ENCODE peak calls at places on chromosomes 1 and 21, in nine cellular contexts. One of them, this sample, is unnamed.

GRCh38 chr1:156476501-156477298 is 23.9 kb downstream of the MEF2D start:
- DNase-seq in glutamatergic neuron: no peak
- DNase-seq in AG09319: peak
- DNase-seq in heart right ventricle: peak
- DNase-seq in WTC11: no peak
- DNase-seq in dorsolateral prefrontal cortex: no peak
- DNase-seq in astrocyte of the spinal cord: peak
- DNase-seq in left ventricle myocardium inferior: no peak
- DNase-seq in body of pancreas: no peak
- DNase-seq in this sample: no peak

GRCh38 chr1:25208561-25209222 is 23.6 kb downstream of the SYF2 start:
- DNase-seq in glutamatergic neuron: no peak
- DNase-seq in body of pancreas: no peak
- DNase-seq in astrocyte of the spinal cord: no peak
- DNase-seq in WTC11: no peak
- DNase-seq in dorsolateral prefrontal cortex: no peak
- DNase-seq in heart right ventricle: no peak
- DNase-seq in AG09319: no peak
- DNase-seq in left ventricle myocardium inferior: no peak
- DNase-seq in this sample: no peak

GRCh38 chr21:15534450-15534886 is 195.3 kb upstream of the USP25 start:
- DNase-seq in body of pancreas: no peak
- DNase-seq in dorsolateral prefrontal cortex: no peak
- DNase-seq in AG09319: no peak
- DNase-seq in astrocyte of the spinal cord: no peak
- DNase-seq in WTC11: no peak
- DNase-seq in glutamatergic neuron: no peak
- DNase-seq in heart right ventricle: no peak
- DNase-seq in left ventricle myocardium inferior: no peak
- DNase-seq in this sample: no peak

GRCh38 chr1:66022904-66023620 is 230.4 kb downstream of the PDE4B start:
- DNase-seq in astrocyte of the spinal cord: peak
- DNase-seq in left ventricle myocardium inferior: no peak
- DNase-seq in heart right ventricle: no peak
- DNase-seq in glutamatergic neuron: no peak
- DNase-seq in body of pancreas: no peak
- DNase-seq in WTC11: no peak
- DNase-seq in AG09319: no peak
- DNase-seq in dorsolateral prefrontal cortex: no peak
- DNase-seq in this sample: no peak

GRCh38 chr1:17199267-17200044 is 5.5 kb upstream of the PADI1 start:
- DNase-seq in glutamatergic neuron: no peak
- DNase-seq in WTC11: no peak
- DNase-seq in body of pancreas: no peak
- DNase-seq in dorsolateral prefrontal cortex: no peak
- DNase-seq in left ventricle myocardium inferior: no peak
- DNase-seq in astrocyte of the spinal cord: peak
- DNase-seq in heart right ventricle: no peak
- DNase-seq in AG09319: no peak
- DNase-seq in this sample: no peak

GRCh38 chr1:29876902-29877301 is 640.6 kb downstream of the PTPRU start:
- DNase-seq in dorsolateral prefrontal cortex: no peak
- DNase-seq in glutamatergic neuron: no peak
- DNase-seq in body of pancreas: no peak
- DNase-seq in AG09319: no peak
- DNase-seq in heart right ventricle: no peak
- DNase-seq in astrocyte of the spinal cord: no peak
- DNase-seq in WTC11: peak
- DNase-seq in left ventricle myocardium inferior: no peak
- DNase-seq in this sample: no peak

GRCh38 chr1:47996060-47996405 is 1.2 kb downstream of the TRABD2B start:
- DNase-seq in astrocyte of the spinal cord: no peak
- DNase-seq in left ventricle myocardium inferior: no peak
- DNase-seq in AG09319: no peak
- DNase-seq in WTC11: no peak
- DNase-seq in dorsolateral prefrontal cortex: no peak
- DNase-seq in glutamatergic neuron: no peak
- DNase-seq in body of pancreas: no peak
- DNase-seq in heart right ventricle: no peak
- DNase-seq in this sample: no peak

GRCh38 chr1:208024406-208024805 is 113.5 kb upstream of the CD34 start:
- DNase-seq in left ventricle myocardium inferior: no peak
- DNase-seq in heart right ventricle: no peak
- DNase-seq in body of pancreas: no peak
- DNase-seq in astrocyte of the spinal cord: no peak
- DNase-seq in glutamatergic neuron: no peak
- DNase-seq in WTC11: no peak
- DNase-seq in dorsolateral prefrontal cortex: no peak
- DNase-seq in AG09319: no peak
- DNase-seq in this sample: no peak

GRCh38 chr1:221740941-221741363 is 937 bp downstream of the DUSP10 start:
- DNase-seq in left ventricle myocardium inferior: no peak
- DNase-seq in AG09319: no peak
- DNase-seq in astrocyte of the spinal cord: peak
- DNase-seq in dorsolateral prefrontal cortex: no peak
- DNase-seq in body of pancreas: no peak
- DNase-seq in heart right ventricle: no peak
- DNase-seq in WTC11: no peak
- DNase-seq in glutamatergic neuron: no peak
- DNase-seq in this sample: no peak

GRCh38 chr1:24769656-24770651 is 24.7 kb downstream of the CLIC4 start:
- DNase-seq in glutamatergic neuron: no peak
- DNase-seq in astrocyte of the spinal cord: peak
- DNase-seq in heart right ventricle: no peak
- DNase-seq in left ventricle myocardium inferior: no peak
- DNase-seq in dorsolateral prefrontal cortex: no peak
- DNase-seq in AG09319: peak
- DNase-seq in WTC11: no peak
- DNase-seq in body of pancreas: no peak
- DNase-seq in this sample: peak

GRCh38 chr1:174007846-174008245 is 14.3 kb downstream of the RC3H1 start:
- DNase-seq in astrocyte of the spinal cord: no peak
- DNase-seq in glutamatergic neuron: no peak
- DNase-seq in WTC11: no peak
- DNase-seq in body of pancreas: no peak
- DNase-seq in dorsolateral prefrontal cortex: no peak
- DNase-seq in heart right ventricle: no peak
- DNase-seq in AG09319: no peak
- DNase-seq in left ventricle myocardium inferior: no peak
- DNase-seq in this sample: no peak

GRCh38 chr21:46049890-46050650 is 47.8 kb upstream of the COL6A2 start:
- DNase-seq in left ventricle myocardium inferior: no peak
- DNase-seq in AG09319: no peak
- DNase-seq in heart right ventricle: no peak
- DNase-seq in body of pancreas: no peak
- DNase-seq in dorsolateral prefrontal cortex: no peak
- DNase-seq in astrocyte of the spinal cord: peak
- DNase-seq in glutamatergic neuron: no peak
- DNase-seq in WTC11: no peak
- DNase-seq in this sample: no peak

GRCh38 chr1:194069831-194070218 is 883.4 kb upstream of the B3GALT2 start:
- DNase-seq in left ventricle myocardium inferior: no peak
- DNase-seq in body of pancreas: no peak
- DNase-seq in glutamatergic neuron: no peak
- DNase-seq in heart right ventricle: no peak
- DNase-seq in astrocyte of the spinal cord: no peak
- DNase-seq in dorsolateral prefrontal cortex: no peak
- DNase-seq in WTC11: no peak
- DNase-seq in AG09319: no peak
- DNase-seq in this sample: no peak

GRCh38 chr1:29675481-29676263 is 439.4 kb downstream of the PTPRU start:
- DNase-seq in body of pancreas: no peak
- DNase-seq in heart right ventricle: no peak
- DNase-seq in WTC11: no peak
- DNase-seq in AG09319: no peak
- DNase-seq in glutamatergic neuron: no peak
- DNase-seq in dorsolateral prefrontal cortex: no peak
- DNase-seq in left ventricle myocardium inferior: no peak
- DNase-seq in astrocyte of the spinal cord: peak
- DNase-seq in this sample: no peak

GRCh38 chr1:246199086-246199485 is 308.0 kb downstream of the SMYD3 start:
- DNase-seq in heart right ventricle: no peak
- DNase-seq in WTC11: no peak
- DNase-seq in astrocyte of the spinal cord: no peak
- DNase-seq in body of pancreas: no peak
- DNase-seq in left ventricle myocardium inferior: no peak
- DNase-seq in dorsolateral prefrontal cortex: no peak
- DNase-seq in AG09319: no peak
- DNase-seq in glutamatergic neuron: peak
- DNase-seq in this sample: no peak

GRCh38 chr1:234998174-234998741 is 130.4 kb downstream of the TOMM20 start:
- DNase-seq in heart right ventricle: peak
- DNase-seq in AG09319: no peak
- DNase-seq in left ventricle myocardium inferior: peak
- DNase-seq in dorsolateral prefrontal cortex: no peak
- DNase-seq in WTC11: no peak
- DNase-seq in glutamatergic neuron: no peak
- DNase-seq in body of pancreas: no peak
- DNase-seq in astrocyte of the spinal cord: peak
- DNase-seq in this sample: no peak

DNA sequence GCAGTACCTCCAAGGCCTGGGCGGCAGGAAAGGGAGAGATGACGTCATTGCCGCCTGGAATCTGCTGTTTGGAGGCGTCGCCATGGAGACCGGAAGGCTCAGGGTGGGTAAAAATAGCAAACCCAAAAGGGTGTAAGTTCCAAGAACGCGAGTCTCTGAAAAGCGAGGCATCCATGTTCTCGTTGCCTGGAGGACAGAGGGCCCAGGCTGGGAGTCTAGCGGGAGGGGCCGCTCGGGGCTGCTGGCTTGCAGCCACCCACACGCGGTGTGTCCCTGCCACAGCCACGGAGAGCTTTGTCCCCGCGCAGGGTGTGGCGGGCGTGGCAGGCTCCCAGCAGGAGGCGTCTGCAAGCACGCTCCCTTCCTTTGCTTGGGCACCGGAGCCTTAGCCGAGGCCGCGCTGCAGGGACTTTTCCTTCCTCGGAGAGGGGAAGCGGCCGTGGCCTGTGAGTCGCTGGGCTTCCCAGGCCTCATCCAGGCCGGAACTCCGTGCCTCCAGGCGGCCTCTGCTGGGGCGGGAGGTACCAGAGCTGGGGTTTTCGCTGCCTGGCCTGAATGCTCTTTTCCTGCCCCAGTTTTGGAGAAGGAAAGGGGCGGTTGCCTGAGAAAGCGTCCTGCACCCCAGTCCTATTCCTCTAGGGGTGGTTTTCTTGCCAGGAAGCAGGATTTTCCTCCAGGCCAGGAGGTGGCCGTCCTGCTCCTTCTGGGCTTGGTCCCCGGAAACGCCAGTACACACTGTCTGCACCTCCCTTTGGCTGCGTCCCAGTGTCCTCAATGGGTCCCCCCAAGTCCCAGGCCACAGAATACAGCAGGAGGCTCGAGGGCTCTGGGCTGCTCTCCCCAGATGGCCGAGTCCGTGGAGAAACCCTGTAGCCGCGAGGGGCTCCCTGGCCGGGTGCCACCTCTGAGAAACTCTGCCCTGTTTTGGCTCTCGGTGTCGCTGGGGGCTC is 15.3 kb upstream of the SKI start:
- DNase-seq in AG09319: peak
- DNase-seq in heart right ventricle: peak
- DNase-seq in dorsolateral prefrontal cortex: peak
- DNase-seq in left ventricle myocardium inferior: peak
- DNase-seq in WTC11: peak
- DNase-seq in body of pancreas: peak
- DNase-seq in astrocyte of the spinal cord: peak
- DNase-seq in glutamatergic neuron: peak
- DNase-seq in this sample: peak
- TF ChIP-seq CTCF in AG09319: peak
- TF ChIP-seq CTCF in heart right ventricle: peak
- TF ChIP-seq CTCF in dorsolateral prefrontal cortex: no peak
- TF ChIP-seq CTCF in left ventricle myocardium inferior: peak
- TF ChIP-seq CTCF in WTC11: no peak
- TF ChIP-seq CTCF in body of pancreas: peak
- TF ChIP-seq CTCF in astrocyte of the spinal cord: peak
- TF ChIP-seq CTCF in glutamatergic neuron: no peak
- TF ChIP-seq CTCF in this sample: peak

GRCh38 chr1:229717774-229718173 is 91.7 kb downstream of the URB2 start:
- DNase-seq in AG09319: no peak
- DNase-seq in dorsolateral prefrontal cortex: no peak
- DNase-seq in astrocyte of the spinal cord: no peak
- DNase-seq in left ventricle myocardium inferior: no peak
- DNase-seq in WTC11: no peak
- DNase-seq in glutamatergic neuron: no peak
- DNase-seq in body of pancreas: peak
- DNase-seq in heart right ventricle: no peak
- DNase-seq in this sample: no peak

GRCh38 chr1:229716064-229716463 is 90.0 kb downstream of the URB2 start:
- DNase-seq in body of pancreas: no peak
- DNase-seq in left ventricle myocardium inferior: no peak
- DNase-seq in heart right ventricle: no peak
- DNase-seq in AG09319: no peak
- DNase-seq in dorsolateral prefrontal cortex: no peak
- DNase-seq in glutamatergic neuron: no peak
- DNase-seq in astrocyte of the spinal cord: peak
- DNase-seq in WTC11: peak
- DNase-seq in this sample: no peak

GRCh38 chr1:229716692-229717091 is 90.6 kb downstream of the URB2 start:
- DNase-seq in left ventricle myocardium inferior: no peak
- DNase-seq in dorsolateral prefrontal cortex: no peak
- DNase-seq in AG09319: no peak
- DNase-seq in heart right ventricle: no peak
- DNase-seq in glutamatergic neuron: peak
- DNase-seq in body of pancreas: no peak
- DNase-seq in WTC11: no peak
- DNase-seq in astrocyte of the spinal cord: no peak
- DNase-seq in this sample: no peak

GRCh38 chr1:229714306-229714705 is 88.3 kb downstream of the URB2 start:
- DNase-seq in AG09319: no peak
- DNase-seq in left ventricle myocardium inferior: no peak
- DNase-seq in dorsolateral prefrontal cortex: no peak
- DNase-seq in WTC11: no peak
- DNase-seq in heart right ventricle: no peak
- DNase-seq in glutamatergic neuron: no peak
- DNase-seq in body of pancreas: no peak
- DNase-seq in astrocyte of the spinal cord: no peak
- DNase-seq in this sample: no peak

GRCh38 chr1:229714964-229715603 is 89.0 kb downstream of the URB2 start:
- DNase-seq in left ventricle myocardium inferior: no peak
- DNase-seq in body of pancreas: peak
- DNase-seq in dorsolateral prefrontal cortex: no peak
- DNase-seq in astrocyte of the spinal cord: no peak
- DNase-seq in glutamatergic neuron: no peak
- DNase-seq in AG09319: no peak
- DNase-seq in WTC11: peak
- DNase-seq in heart right ventricle: no peak
- DNase-seq in this sample: peak
- TF ChIP-seq CTCF in left ventricle myocardium inferior: peak
- TF ChIP-seq CTCF in body of pancreas: peak
- TF ChIP-seq CTCF in dorsolateral prefrontal cortex: no peak
- TF ChIP-seq CTCF in astrocyte of the spinal cord: peak
- TF ChIP-seq CTCF in glutamatergic neuron: no peak
- TF ChIP-seq CTCF in AG09319: peak
- TF ChIP-seq CTCF in WTC11: no peak
- TF ChIP-seq CTCF in heart right ventricle: peak
- TF ChIP-seq CTCF in this sample: peak

GRCh38 chr21:18869105-18869504 is 465.5 kb upstream of the TMPRSS15 start:
- DNase-seq in WTC11: no peak
- DNase-seq in dorsolateral prefrontal cortex: no peak
- DNase-seq in left ventricle myocardium inferior: no peak
- DNase-seq in body of pancreas: no peak
- DNase-seq in glutamatergic neuron: no peak
- DNase-seq in astrocyte of the spinal cord: no peak
- DNase-seq in AG09319: no peak
- DNase-seq in heart right ventricle: no peak
- DNase-seq in this sample: no peak
- TF ChIP-seq CTCF in WTC11: no peak
- TF ChIP-seq CTCF in dorsolateral prefrontal cortex: no peak
- TF ChIP-seq CTCF in left ventricle myocardium inferior: no peak
- TF ChIP-seq CTCF in body of pancreas: no peak
- TF ChIP-seq CTCF in glutamatergic neuron: no peak
- TF ChIP-seq CTCF in astrocyte of the spinal cord: no peak
- TF ChIP-seq CTCF in AG09319: no peak
- TF ChIP-seq CTCF in heart right ventricle: no peak
- TF ChIP-seq CTCF in this sample: no peak

GRCh38 chr1:109365642-109366204 is 32.0 kb downstream of the SORT1 start:
- DNase-seq in WTC11: no peak
- DNase-seq in AG09319: no peak
- DNase-seq in dorsolateral prefrontal cortex: no peak
- DNase-seq in glutamatergic neuron: no peak
- DNase-seq in astrocyte of the spinal cord: no peak
- DNase-seq in body of pancreas: no peak
- DNase-seq in left ventricle myocardium inferior: no peak
- DNase-seq in heart right ventricle: no peak
- DNase-seq in this sample: no peak
- TF ChIP-seq CTCF in WTC11: no peak
- TF ChIP-seq CTCF in AG09319: no peak
- TF ChIP-seq CTCF in dorsolateral prefrontal cortex: no peak
- TF ChIP-seq CTCF in glutamatergic neuron: no peak
- TF ChIP-seq CTCF in astrocyte of the spinal cord: no peak
- TF ChIP-seq CTCF in body of pancreas: no peak
- TF ChIP-seq CTCF in left ventricle myocardium inferior: no peak
- TF ChIP-seq CTCF in heart right ventricle: no peak
- TF ChIP-seq CTCF in this sample: no peak

This sample was measured in GM13977.